ENCODE peak calls at places on chromosomes 3 and 15, in eight cellular contexts. One of them, this sample, is unnamed.

GRCh38 chr3:43038010-43038409 is 58.9 kb downstream of the GASK1A start:
- DNase-seq in A549: no peak
- DNase-seq in IMR-90: no peak
- DNase-seq in SK-N-SH: no peak
- DNase-seq in K562: no peak
- DNase-seq in H1: no peak
- DNase-seq in GM12878: peak
- DNase-seq in HepG2: no peak
- DNase-seq in this sample: no peak

GRCh38 chr3:127157181-127157828 is 35.6 kb upstream of the PRR23E start:
- DNase-seq in IMR-90: no peak
- DNase-seq in H1: no peak
- DNase-seq in SK-N-SH: no peak
- DNase-seq in HepG2: no peak
- DNase-seq in GM12878: no peak
- DNase-seq in K562: no peak
- DNase-seq in A549: no peak
- DNase-seq in this sample: no peak

GRCh38 chr3:49785565-49786356 is 581 bp downstream of the IP6K1 start:
- DNase-seq in K562: peak
- DNase-seq in A549: no peak
- DNase-seq in HepG2: no peak
- DNase-seq in H1: no peak
- DNase-seq in GM12878: no peak
- DNase-seq in IMR-90: peak
- DNase-seq in SK-N-SH: peak
- DNase-seq in this sample: no peak

GRCh38 chr3:135148431-135148830 is 353.4 kb downstream of the EPHB1 start:
- DNase-seq in K562: no peak
- DNase-seq in H1: no peak
- DNase-seq in A549: no peak
- DNase-seq in IMR-90: no peak
- DNase-seq in SK-N-SH: no peak
- DNase-seq in GM12878: no peak
- DNase-seq in HepG2: no peak
- DNase-seq in this sample: no peak

GRCh38 chr3:73848173-73848751 is 223.5 kb upstream of the PDZRN3 start:
- DNase-seq in K562: no peak
- DNase-seq in SK-N-SH: peak
- DNase-seq in HepG2: peak
- DNase-seq in H1: no peak
- DNase-seq in GM12878: no peak
- DNase-seq in A549: no peak
- DNase-seq in IMR-90: peak
- DNase-seq in this sample: no peak

GRCh38 chr15:95988574-95988887 is 342.0 kb upstream of the NR2F2 start:
- DNase-seq in A549: no peak
- DNase-seq in SK-N-SH: no peak
- DNase-seq in GM12878: no peak
- DNase-seq in H1: no peak
- DNase-seq in IMR-90: peak
- DNase-seq in K562: peak
- DNase-seq in HepG2: peak
- DNase-seq in this sample: no peak

GRCh38 chr3:113035387-113035982 is 44.7 kb downstream of the GTPBP8 start:
- DNase-seq in GM12878: no peak
- DNase-seq in H1: peak
- DNase-seq in HepG2: peak
- DNase-seq in IMR-90: peak
- DNase-seq in A549: peak
- DNase-seq in SK-N-SH: peak
- DNase-seq in K562: peak
- DNase-seq in this sample: peak

GRCh38 chr15:40430271-40430805 is 10.4 kb upstream of the BAHD1 start:
- DNase-seq in GM12878: no peak
- DNase-seq in IMR-90: peak
- DNase-seq in H1: no peak
- DNase-seq in A549: no peak
- DNase-seq in SK-N-SH: no peak
- DNase-seq in K562: peak
- DNase-seq in HepG2: no peak
- DNase-seq in this sample: no peak

GRCh38 chr15:87118424-87118823 is 1038.8 kb downstream of the AGBL1 start:
- DNase-seq in SK-N-SH: peak
- DNase-seq in HepG2: no peak
- DNase-seq in IMR-90: no peak
- DNase-seq in A549: no peak
- DNase-seq in GM12878: no peak
- DNase-seq in H1: no peak
- DNase-seq in K562: no peak
- DNase-seq in this sample: no peak
- TF ChIP-seq RAD21 in SK-N-SH: no peak
- TF ChIP-seq RAD21 in HepG2: no peak
- TF ChIP-seq RAD21 in IMR-90: no peak
- TF ChIP-seq RAD21 in A549: no peak
- TF ChIP-seq RAD21 in GM12878: no peak
- TF ChIP-seq RAD21 in H1: no peak
- TF ChIP-seq RAD21 in K562: no peak
- TF ChIP-seq RAD21 in this sample: no peak

DNA sequence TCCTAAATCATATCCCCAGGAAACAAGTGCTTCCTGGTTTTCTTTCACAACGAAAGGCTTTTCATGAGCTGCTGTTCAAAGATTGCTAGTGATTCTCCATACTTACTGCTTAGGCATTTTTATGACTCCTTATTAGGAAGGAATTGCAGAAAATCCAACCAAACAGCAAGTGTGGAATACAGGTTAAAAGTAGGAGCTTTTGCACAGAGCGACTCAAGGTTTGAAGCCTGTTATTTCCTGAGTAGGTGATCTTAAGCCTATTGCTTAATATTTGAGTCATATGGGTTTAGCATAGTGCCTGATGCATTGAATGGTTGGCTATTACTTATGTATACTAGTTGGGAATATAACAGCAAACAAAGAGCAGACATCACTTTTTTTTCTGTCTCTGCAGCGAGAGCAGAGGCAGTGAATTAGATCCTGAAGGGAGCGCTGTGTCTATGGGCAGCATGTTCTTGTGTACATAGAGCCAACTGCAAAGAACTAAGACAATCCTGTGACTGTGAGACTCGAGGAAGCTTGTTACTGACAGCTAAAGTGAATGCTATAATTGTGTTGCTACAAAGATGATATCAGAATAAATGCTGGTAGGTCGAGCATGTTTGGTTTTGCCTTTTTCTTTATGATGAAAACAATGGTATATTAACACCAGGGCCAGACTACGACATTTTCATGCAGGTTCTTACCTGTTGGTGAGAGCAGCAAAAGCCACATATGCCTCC is 6.3 kb downstream of the TM4SF1 start:
- DNase-seq in IMR-90: peak
- DNase-seq in SK-N-SH: no peak
- DNase-seq in HepG2: peak
- DNase-seq in K562: no peak
- DNase-seq in A549: no peak
- DNase-seq in GM12878: no peak
- DNase-seq in H1: no peak
- DNase-seq in this sample: no peak
- TF ChIP-seq RAD21 in IMR-90: no peak
- TF ChIP-seq RAD21 in SK-N-SH: no peak
- TF ChIP-seq RAD21 in HepG2: no peak
- TF ChIP-seq RAD21 in K562: no peak
- TF ChIP-seq RAD21 in A549: peak
- TF ChIP-seq RAD21 in GM12878: no peak
- TF ChIP-seq RAD21 in H1: no peak
- TF ChIP-seq RAD21 in this sample: no peak

GRCh38 chr3:149596136-149596770 is 61.6 kb downstream of the WWTR1 start:
- DNase-seq in HepG2: no peak
- DNase-seq in A549: no peak
- DNase-seq in K562: no peak
- DNase-seq in SK-N-SH: no peak
- DNase-seq in GM12878: no peak
- DNase-seq in IMR-90: peak
- DNase-seq in H1: no peak
- DNase-seq in this sample: no peak
- TF ChIP-seq RAD21 in HepG2: no peak
- TF ChIP-seq RAD21 in A549: no peak
- TF ChIP-seq RAD21 in K562: no peak
- TF ChIP-seq RAD21 in SK-N-SH: no peak
- TF ChIP-seq RAD21 in GM12878: no peak
- TF ChIP-seq RAD21 in IMR-90: no peak
- TF ChIP-seq RAD21 in H1: no peak
- TF ChIP-seq RAD21 in this sample: no peak

GRCh38 chr3:12954891-12955650 is 113.7 kb upstream of the RPL32 start:
- DNase-seq in A549: no peak
- DNase-seq in SK-N-SH: peak
- DNase-seq in GM12878: no peak
- DNase-seq in K562: no peak
- DNase-seq in HepG2: no peak
- DNase-seq in IMR-90: no peak
- DNase-seq in H1: no peak
- DNase-seq in this sample: no peak
- TF ChIP-seq RAD21 in A549: no peak
- TF ChIP-seq RAD21 in SK-N-SH: peak
- TF ChIP-seq RAD21 in GM12878: no peak
- TF ChIP-seq RAD21 in K562: no peak
- TF ChIP-seq RAD21 in HepG2: no peak
- TF ChIP-seq RAD21 in IMR-90: no peak
- TF ChIP-seq RAD21 in H1: no peak
- TF ChIP-seq RAD21 in this sample: no peak

DNA sequence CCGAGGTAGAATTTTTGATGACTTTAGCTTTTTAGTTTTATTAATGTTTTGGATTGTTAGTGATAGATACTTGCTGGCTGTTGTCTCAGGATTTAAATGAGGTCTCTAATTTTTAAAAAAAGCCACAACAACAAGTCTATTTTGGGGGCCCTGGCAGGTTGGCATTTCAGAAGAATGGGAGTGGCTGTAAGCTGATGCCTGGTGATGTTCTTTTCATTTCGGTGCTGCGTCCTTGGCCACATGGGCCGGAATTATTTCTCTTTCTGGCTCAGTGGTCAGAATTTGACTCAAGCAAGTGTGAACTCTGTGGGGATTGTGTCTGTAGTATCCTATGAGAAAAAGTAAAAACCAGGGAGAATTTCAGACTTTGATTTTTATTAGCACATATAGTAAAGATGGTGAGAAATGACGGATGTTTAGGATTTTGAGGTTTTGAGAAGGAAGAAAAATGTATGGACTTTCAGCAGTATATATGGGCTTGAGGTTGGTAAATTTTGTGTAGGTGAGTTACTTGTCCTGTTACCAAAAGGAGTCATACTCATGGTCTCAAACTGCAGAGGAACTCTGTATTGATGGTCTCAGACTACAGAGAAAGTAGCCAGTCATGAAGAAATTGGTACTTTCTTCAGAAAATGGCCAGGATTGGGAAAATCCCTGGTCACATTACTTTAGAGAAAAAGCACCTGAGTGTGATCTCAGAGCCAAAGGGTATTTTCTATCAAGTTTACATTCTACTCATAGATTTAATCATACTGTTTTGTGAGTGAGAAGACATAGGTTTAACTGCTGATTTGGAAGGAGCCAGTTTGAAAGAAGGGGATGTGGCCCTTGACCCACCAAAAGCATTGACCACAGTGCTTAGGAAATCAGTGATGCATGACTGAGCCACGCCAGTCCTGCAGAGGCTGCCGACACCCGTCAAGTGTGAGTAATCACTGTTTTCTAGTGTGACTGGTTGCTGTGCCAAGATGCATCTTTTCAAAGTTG is 203.3 kb downstream of the AKAP13 start:
- DNase-seq in SK-N-SH: no peak
- DNase-seq in IMR-90: peak
- DNase-seq in HepG2: no peak
- DNase-seq in GM12878: peak
- DNase-seq in H1: no peak
- DNase-seq in A549: no peak
- DNase-seq in K562: no peak
- DNase-seq in this sample: peak
- TF ChIP-seq RAD21 in SK-N-SH: no peak
- TF ChIP-seq RAD21 in IMR-90: no peak
- TF ChIP-seq RAD21 in HepG2: no peak
- TF ChIP-seq RAD21 in GM12878: no peak
- TF ChIP-seq RAD21 in H1: no peak
- TF ChIP-seq RAD21 in A549: no peak
- TF ChIP-seq RAD21 in K562: no peak
- TF ChIP-seq RAD21 in this sample: no peak

DNA sequence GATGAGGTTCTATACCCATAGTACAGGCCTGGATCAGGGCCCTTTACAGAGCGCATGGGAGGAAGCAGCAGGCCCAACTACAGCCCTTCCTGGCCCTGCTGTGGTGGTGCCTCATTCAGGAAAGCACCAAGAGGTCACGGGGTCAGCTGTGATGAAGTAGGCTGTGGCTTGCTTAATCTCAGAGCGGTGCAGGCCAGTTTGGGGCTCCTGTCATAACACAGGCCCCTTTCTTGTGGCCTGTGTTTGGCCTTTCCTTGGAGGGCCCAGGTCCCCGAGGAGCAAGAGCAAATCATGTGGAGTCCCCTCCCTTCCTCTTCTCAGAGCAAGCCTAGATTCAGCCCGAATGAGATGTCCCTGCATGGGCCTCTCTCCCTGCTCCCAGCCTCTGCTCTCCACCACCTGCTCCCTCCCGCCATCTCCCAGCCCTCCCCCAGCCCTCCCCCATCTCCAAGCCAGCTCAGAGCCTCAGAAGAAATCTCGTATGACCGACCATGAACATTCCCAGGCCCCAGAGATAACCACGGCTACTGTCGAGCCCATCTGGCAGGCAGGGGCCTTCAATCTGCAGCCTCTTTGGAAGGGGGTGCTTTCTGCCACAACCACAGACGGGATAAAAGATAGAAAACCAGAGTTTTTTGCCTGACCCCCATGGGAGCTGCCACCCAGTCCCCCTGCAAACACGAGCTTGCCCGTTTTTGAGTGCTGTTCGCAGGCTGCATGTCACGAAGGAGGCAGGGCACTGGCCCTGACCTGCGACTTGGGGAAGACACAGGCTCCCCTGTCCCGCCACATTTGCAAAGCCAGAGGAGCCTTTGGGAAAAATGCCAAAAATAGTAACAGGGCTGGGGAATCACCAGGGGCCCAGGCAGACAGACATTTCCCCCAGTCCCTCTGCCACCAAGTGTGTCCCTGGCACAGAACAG is 32.3 kb upstream of the DUSP7 start:
- DNase-seq in H1: no peak
- DNase-seq in A549: no peak
- DNase-seq in IMR-90: peak
- DNase-seq in GM12878: no peak
- DNase-seq in HepG2: peak
- DNase-seq in SK-N-SH: peak
- DNase-seq in K562: peak
- DNase-seq in this sample: no peak
- TF ChIP-seq RAD21 in H1: no peak
- TF ChIP-seq RAD21 in A549: no peak
- TF ChIP-seq RAD21 in IMR-90: no peak
- TF ChIP-seq RAD21 in GM12878: no peak
- TF ChIP-seq RAD21 in HepG2: no peak
- TF ChIP-seq RAD21 in SK-N-SH: no peak
- TF ChIP-seq RAD21 in K562: no peak
- TF ChIP-seq RAD21 in this sample: no peak

DNA sequence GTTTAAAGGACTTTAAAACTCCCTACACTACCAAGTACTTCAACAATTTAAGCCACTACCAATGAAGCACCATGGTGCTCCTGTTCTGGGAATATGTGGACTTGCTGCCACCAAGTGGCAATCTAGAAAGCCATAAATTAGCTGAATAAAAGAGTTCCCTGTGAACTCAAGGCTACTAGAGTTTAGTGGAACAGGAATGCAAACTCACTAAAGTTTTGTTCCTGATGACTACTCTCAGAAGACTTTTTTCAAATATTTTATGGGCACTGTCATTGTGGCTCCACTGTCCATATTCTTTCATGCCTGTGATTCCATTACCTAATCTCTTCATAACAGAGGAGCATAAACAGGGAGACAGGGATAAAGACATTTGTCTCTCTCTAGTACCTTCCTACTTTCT is 63.9 kb downstream of the TMCC1 start:
- DNase-seq in IMR-90: peak
- DNase-seq in H1: no peak
- DNase-seq in GM12878: no peak
- DNase-seq in SK-N-SH: peak
- DNase-seq in K562: peak
- DNase-seq in HepG2: peak
- DNase-seq in A549: peak
- DNase-seq in this sample: peak
- TF ChIP-seq RAD21 in IMR-90: peak
- TF ChIP-seq RAD21 in H1: peak
- TF ChIP-seq RAD21 in GM12878: peak
- TF ChIP-seq RAD21 in SK-N-SH: peak
- TF ChIP-seq RAD21 in K562: peak
- TF ChIP-seq RAD21 in HepG2: peak
- TF ChIP-seq RAD21 in A549: peak
- TF ChIP-seq RAD21 in this sample: peak

This sample was measured in HCT116.